ENCODE peak calls at places on chromosomes 2 and 18, in eight cellular contexts. F is AG08396; I is NCI-H1105; W is NCI-H1417; V is A549; D is HL-60; Y is stimulated activated CD8-positive, alpha-beta memory T cell treated with anti-CD3 and anti-CD28 coated beads, Interleukin-4, amount 100 ng/mL, for 1 hour; C is NCI-H446 treated with DMSO at 0.1 percent for 48 hours. N is an unnamed sample.

GRCh38 chr18:23229472-23229871 is 94.2 kb downstream of the CABLES1 start:
- DNase-seq in C (no peak), F (no peak), W (no peak), V (no peak), D (no peak), Y (no peak), I (no peak), N (no peak)

GRCh38 chr2:104859310-104860130 is 5.6 kb downstream of the POU3F3 start:
- DNase-seq in V (no peak), W (no peak), F (no peak), D (no peak), Y (no peak), I (no peak), C (no peak), N (no peak)

GRCh38 chr2:4420032-4420431 is 716.7 kb downstream of the DCDC2C start:
- DNase-seq in V (no peak), C (no peak), W (no peak), F (no peak), I (no peak), Y (no peak), D (no peak), N (no peak)

GRCh38 chr18:57534535-57534934 is 52.0 kb downstream of the FECH start:
- DNase-seq in C (no peak), W (no peak), Y (no peak), I (no peak), F (no peak), V (no peak), D (no peak), N (no peak)

GRCh38 chr18:54616220-54616848 is 25.3 kb downstream of the DYNAP start:
- DNase-seq in F (no peak), I (no peak), Y (no peak), C (no peak), V (no peak), W (no peak), D (no peak), N (no peak)

GRCh38 chr2:220219371-220219770 is 591.9 kb downstream of the SLC4A3 start:
- DNase-seq in V (no peak), D (no peak), I (no peak), F (no peak), C (no peak), W (no peak), Y (no peak), N (no peak)

GRCh38 chr2:12119841-12120240 is 373.4 kb downstream of the LPIN1 start:
- DNase-seq in C (no peak), F (peak), D (no peak), W (no peak), V (no peak), Y (no peak), I (no peak), N (no peak)

GRCh38 chr2:225122582-225123486 is 80.6 kb upstream of the DOCK10 start:
- DNase-seq in D (no peak), Y (no peak), C (peak), I (peak), W (peak), F (no peak), V (peak), N (no peak)

GRCh38 chr2:98347298-98348065 is 1.2 kb downstream of the CNGA3 start:
- DNase-seq in Y (no peak), F (no peak), I (no peak), W (no peak), D (no peak), V (no peak), C (no peak), N (no peak)

GRCh38 chr2:242017086-242017485 is 147.6 kb downstream of the RTP5 start:
- DNase-seq in W (no peak), D (no peak), I (no peak), F (no peak), C (no peak), Y (no peak), V (no peak), N (no peak)

GRCh38 chr2:98715812-98716451 is 15.0 kb downstream of the MGAT4A start:
- DNase-seq in F (no peak), C (no peak), W (no peak), I (no peak), D (no peak), Y (no peak), V (no peak), N (no peak)

GRCh38 chr2:61582191-61582590 is 44.0 kb upstream of the XPO1 start:
- DNase-seq in W (no peak), F (no peak), V (peak), C (no peak), I (no peak), Y (no peak), D (no peak), N (no peak)

GRCh38 chr2:173355132-173355865 is 627 bp downstream of the CDCA7 start:
- DNase-seq in W (peak), F (peak), V (peak), Y (no peak), I (peak), C (peak), D (no peak), N (peak)

GRCh38 chr2:9748586-9748985 is 94.7 kb upstream of the TAF1B start:
- DNase-seq in C (no peak), F (no peak), I (no peak), D (no peak), Y (no peak), V (peak), W (no peak), N (no peak)

GRCh38 chr2:76450024-76450475 is 739.3 kb upstream of the GCFC2 start:
- DNase-seq in C (no peak), F (no peak), Y (no peak), W (no peak), V (no peak), D (no peak), I (no peak), N (no peak)

GRCh38 chr2:109482371-109482841 is 131.4 kb downstream of the SEPTIN10 start:
- DNase-seq in V (no peak), Y (no peak), W (no peak), I (no peak), F (no peak), C (no peak), D (no peak), N (no peak)

GRCh38 chr2:33011406-33011805 is 64.7 kb downstream of the LTBP1 start:
- DNase-seq in C (no peak), I (no peak), V (no peak), Y (no peak), F (no peak), D (no peak), W (no peak), N (no peak)

GRCh38 chr18:76388891-76389423 is 106.1 kb downstream of the ZNF516 start:
- DNase-seq in Y (no peak), V (no peak), W (no peak), C (no peak), D (no peak), I (no peak), F (peak), N (no peak)

GRCh38 chr18:22428672-22429071 is 11.0 kb upstream of the CTAGE1 start:
- DNase-seq in F (no peak), I (no peak), D (no peak), C (no peak), W (no peak), Y (no peak), V (peak), N (no peak)

GRCh38 chr2:176213406-176213805 is 24.9 kb downstream of the HOXD1 start:
- DNase-seq in F (no peak), C (no peak), I (no peak), W (no peak), Y (no peak), V (no peak), D (no peak), N (no peak)

N was measured in effector CD4-positive, alpha-beta T cell.